ENCODE peak calls at places on chromosomes 2 and 18, in ten cellular contexts. X, C, Y, M, T, O, G, V, S and J are unnamed samples.

GRCh38 chr2:228039752-228040534 is 141.5 kb downstream of the SPHKAP start:
- DNase-seq in X (no peak), C (no peak), Y (peak; percentile 2), M (no peak), T (no peak), O (peak; percentile 32), G (no peak), V (no peak), S (peak; percentile 12), J (no peak)

GRCh38 chr2:228063558-228063957 is 117.9 kb downstream of the SPHKAP start:
- DNase-seq in X (no peak), C (no peak), Y (no peak), M (no peak), T (no peak), O (no peak), G (no peak), V (no peak), S (no peak), J (peak; percentile 10)

GRCh38 chr18:14747513-14748474 is at the start of gene ANKRD30B:
- DNase-seq in X (no peak), C (no peak), Y (no peak), M (no peak), T (no peak), O (no peak), G (no peak), V (no peak), S (no peak), J (no peak)

GRCh38 chr2:55051026-55051866 is 995 bp upstream of the RTN4 start:
- DNase-seq in X (no peak), C (peak; percentile 98), Y (peak; percentile 54), M (peak; percentile 15), T (no peak), O (peak; percentile 97), G (peak; percentile 10), V (peak; percentile 98), S (peak; percentile 56), J (peak; percentile 100)

GRCh38 chr2:52327641-52328040 is 1295.7 kb upstream of the NRXN1 start:
- DNase-seq in X (no peak), C (no peak), Y (no peak), M (no peak), T (no peak), O (no peak), G (no peak), V (no peak), S (no peak), J (no peak)

GRCh38 chr2:19176977-19177376 is 181.4 kb downstream of the OSR1 start:
- DNase-seq in X (no peak), C (no peak), Y (no peak), M (no peak), T (no peak), O (no peak), G (no peak), V (peak; percentile 33), S (no peak), J (no peak)

GRCh38 chr2:24632175-24632574 is 141.1 kb downstream of the NCOA1 start:
- DNase-seq in X (no peak), C (no peak), Y (no peak), M (no peak), T (no peak), O (no peak), G (no peak), V (no peak), S (no peak), J (no peak)

GRCh38 chr2:227340106-227340505 is 15.1 kb downstream of the MFF start:
- DNase-seq in X (no peak), C (no peak), Y (no peak), M (no peak), T (no peak), O (no peak), G (no peak), V (no peak), S (no peak), J (no peak)

GRCh38 chr2:99811544-99811943 is 321.7 kb upstream of the REV1 start:
- DNase-seq in X (no peak), C (no peak), Y (no peak), M (no peak), T (no peak), O (no peak), G (no peak), V (peak; percentile 84), S (peak; percentile 26), J (peak; percentile 94)

GRCh38 chr2:128390991-128391630 is 72.4 kb upstream of the HS6ST1 start:
- DNase-seq in X (no peak), C (no peak), Y (no peak), M (no peak), T (no peak), O (no peak), G (no peak), V (no peak), S (no peak), J (no peak)

GRCh38 chr2:66697346-66697745 is 262.4 kb downstream of the MEIS1 start:
- DNase-seq in X (no peak), C (no peak), Y (no peak), M (no peak), T (no peak), O (no peak), G (no peak), V (no peak), S (no peak), J (no peak)

GRCh38 chr2:121387591-121388325 is 102.8 kb upstream of the TFCP2L1 start:
- DNase-seq in X (no peak), C (no peak), Y (no peak), M (no peak), T (no peak), O (no peak), G (no peak), V (no peak), S (no peak), J (no peak)

GRCh38 chr2:119689218-119689617 is 10.2 kb downstream of the TMEM177 start:
- DNase-seq in X (no peak), C (no peak), Y (no peak), M (no peak), T (no peak), O (no peak), G (no peak), V (no peak), S (no peak), J (no peak)